ENCODE peak calls at places on chromosomes 2 and 18, in ten cellular contexts. D is gastrocnemius medialis; L is naive thymus-derived CD4-positive, alpha-beta T cell; Z is GM12878; J is Panc1; U is lower lobe of right lung; C is spleen; M is heart right ventricle; W is right lobe of liver; O is fibroblast of lung. V is an unnamed sample.

GRCh38 chr18:62374410-62374965 is 49.4 kb downstream of the TNFRSF11A start:
- DNase-seq in Z (no peak), W (no peak), L (no peak), J (no peak), C (no peak), O (no peak), M (no peak), U (no peak), D (no peak), V (no peak)

GRCh38 chr2:149832256-149832655 is 244.7 kb upstream of the MMADHC start:
- DNase-seq in M (no peak), U (no peak), J (no peak), O (no peak), L (no peak), D (no peak), C (no peak), W (no peak), Z (no peak), V (no peak)

GRCh38 chr2:62038980-62039771 is 133.7 kb downstream of the COMMD1 start:
- DNase-seq in Z (peak; percentile 98), L (no peak), W (no peak), M (no peak), O (peak; percentile 57), J (no peak), U (no peak), D (no peak), C (no peak), V (no peak)

GRCh38 chr2:177983183-177983788 is 89.3 kb downstream of the PDE11A start:
- DNase-seq in L (no peak), D (peak; percentile 16), C (no peak), W (peak; percentile 30), J (peak; percentile 33), O (peak; percentile 48), Z (no peak), M (no peak), U (no peak), V (peak; percentile 48)

GRCh38 chr2:133596701-133597393 is 28.6 kb upstream of the NCKAP5 start:
- DNase-seq in C (no peak), M (no peak), D (no peak), W (no peak), Z (no peak), O (no peak), L (no peak), U (no peak), J (no peak), V (no peak)

GRCh38 chr18:35095983-35096676 is 54.9 kb downstream of the MAPRE2 start:
- DNase-seq in O (peak; percentile 18), M (no peak), C (no peak), U (no peak), J (no peak), Z (peak; percentile 3), D (no peak), L (no peak), W (no peak), V (no peak)

GRCh38 chr2:177353084-177353483 is 39.5 kb upstream of the AGPS start:
- DNase-seq in L (no peak), Z (no peak), O (peak; percentile 29), C (no peak), W (no peak), D (no peak), M (peak; percentile 24), U (no peak), J (no peak), V (no peak)

GRCh38 chr18:6013101-6013790 is 117.9 kb upstream of the TMEM200C start:
- DNase-seq in C (no peak), M (no peak), W (no peak), L (no peak), Z (no peak), U (no peak), D (no peak), O (peak; percentile 20), J (no peak), V (no peak)

GRCh38 chr18:45611943-45612342 is 3.3 kb upstream of the SLC14A2 start:
- DNase-seq in Z (no peak), U (no peak), L (no peak), O (no peak), C (no peak), D (no peak), J (no peak), W (no peak), M (no peak), V (no peak)

GRCh38 chr2:240788482-240788881 is 31.5 kb downstream of the KIF1A start:
- DNase-seq in M (no peak), W (peak; percentile 3), D (no peak), Z (no peak), L (no peak), O (no peak), J (no peak), U (no peak), C (no peak), V (no peak)

GRCh38 chr18:75455249-75456183 is 28.0 kb upstream of the SMIM21 start:
- DNase-seq in D (no peak), W (no peak), Z (no peak), L (no peak), U (no peak), O (peak; percentile 34), J (no peak), M (no peak), C (no peak), V (peak; percentile 77)

GRCh38 chr2:199460101-199460671 is 2.4 kb upstream of the SATB2 start:
- DNase-seq in M (no peak), D (no peak), W (no peak), U (no peak), Z (no peak), O (peak; percentile 67), L (no peak), C (no peak), J (no peak), V (peak; percentile 43)

GRCh38 chr2:11933854-11934253 is 187.4 kb downstream of the LPIN1 start:
- DNase-seq in L (no peak), U (no peak), W (no peak), C (no peak), O (no peak), D (no peak), M (no peak), J (no peak), Z (peak; percentile 43), V (no peak)

GRCh38 chr2:30110773-30111172 is 36.0 kb upstream of the YPEL5 start:
- DNase-seq in L (no peak), J (no peak), W (no peak), O (no peak), U (no peak), C (no peak), D (no peak), M (no peak), Z (no peak), V (no peak)

GRCh38 chr2:26034597-26035067 is 748 bp downstream of the RAB10 start:
- DNase-seq in W (no peak), J (no peak), U (no peak), D (no peak), L (peak; percentile 50), C (no peak), O (no peak), M (no peak), Z (no peak), V (peak; percentile 49)

GRCh38 chr2:65550246-65550645 is 117.8 kb upstream of the SPRED2 start:
- DNase-seq in O (no peak), M (no peak), Z (no peak), D (no peak), L (no peak), C (no peak), U (no peak), J (no peak), W (no peak), V (no peak)

GRCh38 chr2:120403676-120404075 is 57.7 kb downstream of the INHBB start:
- DNase-seq in C (peak; percentile 31), J (no peak), Z (no peak), U (no peak), L (no peak), W (no peak), M (no peak), D (no peak), O (no peak), V (no peak)

GRCh38 chr18:6881034-6881800 is 151.7 kb downstream of the ARHGAP28 start:
- DNase-seq in L (no peak), O (peak; percentile 95), U (no peak), D (peak; percentile 50), J (no peak), Z (no peak), C (no peak), W (no peak), M (peak; percentile 16), V (no peak)

GRCh38 chr2:13193075-13193474 is 476.3 kb downstream of the TRIB2 start:
- DNase-seq in D (no peak), C (no peak), U (no peak), J (no peak), Z (no peak), W (no peak), L (no peak), M (no peak), O (peak; percentile 70), V (no peak)

GRCh38 chr2:238850096-238850495 is 2.2 kb downstream of the TWIST2 start:
- DNase-seq in M (no peak), C (no peak), J (no peak), O (peak; percentile 87), D (no peak), L (no peak), Z (no peak), U (no peak), W (no peak), V (no peak)
- H3K27me3 ChIP-seq in M (peaks cover 96% of the 10 kb centered on the region), C (peaks cover 44% of the 10 kb centered on the region), J (no peaks in the 10 kb centered on the region), O (no peaks in the 10 kb centered on the region), D (peaks cover 49% of the 10 kb centered on the region), L (no peaks in the 10 kb centered on the region), Z (no peaks in the 10 kb centered on the region), U (peaks cover 66% of the 10 kb centered on the region), W (no peaks in the 10 kb centered on the region), V (peaks cover 55% of the 10 kb centered on the region)

GRCh38 chr2:3112131-3112530 is 265.5 kb downstream of the EIPR1 start:
- DNase-seq in L (no peak), U (no peak), O (no peak), D (no peak), W (no peak), J (no peak), M (no peak), Z (no peak), C (peak; percentile 37), V (peak; percentile 8)
- H3K27me3 ChIP-seq in L (no peaks in the 10 kb centered on the region), U (no peaks in the 10 kb centered on the region), O (no peaks in the 10 kb centered on the region), D (no peaks in the 10 kb centered on the region), W (no peaks in the 10 kb centered on the region), J (no peaks in the 10 kb centered on the region), M (peaks cover 3% of the 10 kb centered on the region), Z (no peaks in the 10 kb centered on the region), C (no peaks in the 10 kb centered on the region), V (no peaks in the 10 kb centered on the region)

DNA sequence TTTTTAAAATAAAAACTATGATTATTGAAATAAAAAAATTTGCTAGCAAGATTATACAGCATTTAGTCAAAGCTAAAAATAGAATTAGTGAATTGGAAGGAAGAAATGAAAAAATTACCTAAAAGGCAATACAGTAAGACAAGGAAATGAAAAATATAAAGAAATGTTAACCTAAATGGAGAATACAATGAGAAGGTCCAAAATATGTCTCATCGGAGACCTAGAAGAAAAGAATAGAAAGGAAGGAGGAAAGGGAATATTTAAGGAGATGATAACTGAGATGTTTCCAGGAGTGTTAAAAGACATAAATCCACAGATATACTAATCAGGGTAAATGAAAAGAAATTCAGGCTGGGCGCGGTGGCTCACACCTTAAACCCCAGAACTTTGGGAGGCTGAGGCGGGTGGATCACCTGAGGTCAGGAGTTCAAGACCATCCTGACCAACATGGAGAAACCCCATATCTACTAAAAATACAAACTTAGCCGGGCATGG is 78.9 kb downstream of the AFF3 start:
- DNase-seq in O (no peak), C (no peak), M (no peak), L (no peak), Z (no peak), U (no peak), D (no peak), J (no peak), W (no peak), V (no peak)
- H3K27me3 ChIP-seq in O (no peaks in the 10 kb centered on the region), C (no peaks in the 10 kb centered on the region), M (no peaks in the 10 kb centered on the region), L (no peaks in the 10 kb centered on the region), Z (no peaks in the 10 kb centered on the region), U (no peaks in the 10 kb centered on the region), D (no peaks in the 10 kb centered on the region), J (peaks cover 6% of the 10 kb centered on the region), W (no peaks in the 10 kb centered on the region), V (no peaks in the 10 kb centered on the region)

GRCh38 chr18:59579509-59579908 is 117.7 kb downstream of the CCBE1 start:
- DNase-seq in M (no peak), O (no peak), W (no peak), Z (no peak), J (no peak), L (no peak), U (no peak), C (no peak), D (no peak), V (no peak)
- H3K27me3 ChIP-seq in M (no peaks in the 10 kb centered on the region), O (no peaks in the 10 kb centered on the region), W (no peaks in the 10 kb centered on the region), Z (no peaks in the 10 kb centered on the region), J (no peaks in the 10 kb centered on the region), L (no peaks in the 10 kb centered on the region), U (no peaks in the 10 kb centered on the region), C (no peaks in the 10 kb centered on the region), D (no peaks in the 10 kb centered on the region), V (no peaks in the 10 kb centered on the region)

V was measured in H7.